ENCODE peak calls at places on chromosomes 2 and 18, in eight cellular contexts. J, I, G, L, X, W, P and C are unnamed samples.

GRCh38 chr2:120239488-120240287 is 13.0 kb upstream of the RALB start:
- DNase-seq in J (peak; percentile 86), I (peak; percentile 91), G (peak; percentile 42), L (peak; percentile 93), X (no peak), W (no peak), P (peak; percentile 92), C (peak; percentile 28)

GRCh38 chr2:231934441-231935206 is 8.4 kb upstream of the NPPC start:
- DNase-seq in J (no peak), I (no peak), G (no peak), L (no peak), X (peak; percentile 70), W (no peak), P (no peak), C (no peak)

GRCh38 chr2:237671466-237672173 is 44.2 kb downstream of the LRRFIP1 start:
- DNase-seq in J (no peak), I (no peak), G (no peak), L (no peak), X (no peak), W (no peak), P (no peak), C (no peak)

GRCh38 chr2:160210599-160211138 is 10.6 kb upstream of the ITGB6 start:
- DNase-seq in J (peak; percentile 78), I (no peak), G (peak; percentile 34), L (peak; percentile 84), X (no peak), W (no peak), P (peak; percentile 75), C (peak; percentile 80)

GRCh38 chr2:128594953-128595677 is 276.4 kb upstream of the HS6ST1 start:
- DNase-seq in J (peak; percentile 50), I (no peak), G (no peak), L (no peak), X (peak; percentile 68), W (no peak), P (no peak), C (no peak)

GRCh38 chr18:78676622-78677482 is 302.8 kb upstream of the SALL3 start:
- DNase-seq in J (no peak), I (no peak), G (no peak), L (no peak), X (no peak), W (no peak), P (no peak), C (no peak)

GRCh38 chr2:70854416-70854815 is 18.8 kb upstream of the CD207 start:
- DNase-seq in J (no peak), I (no peak), G (no peak), L (no peak), X (no peak), W (no peak), P (no peak), C (no peak)

GRCh38 chr2:180191352-180192124 is 184.4 kb upstream of the CWC22 start:
- DNase-seq in J (no peak), I (no peak), G (peak; percentile 34), L (peak; percentile 13), X (no peak), W (no peak), P (peak; percentile 21), C (no peak)

GRCh38 chr18:39825485-39825884 is 2129.5 kb upstream of the PIK3C3 start:
- DNase-seq in J (no peak), I (no peak), G (no peak), L (peak; percentile 60), X (no peak), W (no peak), P (no peak), C (no peak)

DNA sequence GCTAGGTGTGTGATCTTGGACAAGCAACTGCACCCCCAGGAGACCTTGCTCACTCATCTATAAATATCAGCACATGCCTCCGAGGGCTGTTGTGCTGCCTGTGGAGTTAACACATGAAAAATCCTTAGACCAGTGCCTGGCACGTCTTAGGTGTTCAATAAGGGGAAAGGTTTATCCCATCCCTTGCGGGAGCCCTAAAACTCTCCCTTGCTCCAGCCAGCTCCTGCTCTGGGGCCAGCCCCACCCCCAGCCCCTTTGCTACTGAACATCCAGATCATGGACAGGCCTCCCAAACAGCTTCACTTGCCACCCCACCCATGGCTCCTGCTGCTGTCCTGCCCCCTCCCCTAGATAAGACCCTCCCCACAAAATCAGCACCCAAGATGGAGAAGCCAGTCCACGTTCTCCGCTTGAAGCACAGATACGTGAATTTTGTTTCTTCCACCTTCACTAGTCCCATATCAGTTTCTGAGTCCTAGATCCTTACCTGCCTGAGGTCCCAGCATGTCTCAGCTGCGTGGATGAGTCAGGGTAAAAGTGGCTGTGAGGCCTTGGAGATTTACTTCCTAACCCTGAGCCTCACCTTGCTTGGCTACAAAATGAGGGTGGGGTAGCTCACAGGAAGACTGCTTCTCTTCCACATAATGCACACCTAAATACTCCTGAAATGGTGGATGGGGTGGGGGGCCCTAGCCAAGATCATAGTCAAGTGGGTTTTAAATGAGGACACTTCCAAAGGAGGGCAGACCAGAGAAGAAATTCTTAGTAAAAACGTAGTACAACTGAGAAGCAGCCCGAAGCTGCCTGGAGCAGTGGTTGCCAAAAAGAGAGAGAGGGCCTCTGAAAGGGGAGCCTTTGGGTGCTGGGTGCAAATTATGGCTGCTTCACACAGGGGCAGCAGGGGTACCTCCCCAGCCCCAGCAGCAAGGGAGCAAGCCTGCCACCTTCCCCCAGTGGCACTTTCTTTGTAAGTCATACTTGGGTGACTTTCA is 40.4 kb downstream of the C1QL2 start:
- DNase-seq in J (peak; percentile 28), I (no peak), G (no peak), L (no peak), X (peak; percentile 59), W (no peak), P (no peak), C (no peak)
- TF ChIP-seq CTCF in J (no peak), I (no peak), G (no peak), L (no peak), X (no peak), W (no peak), P (no peak), C (no peak)

DNA sequence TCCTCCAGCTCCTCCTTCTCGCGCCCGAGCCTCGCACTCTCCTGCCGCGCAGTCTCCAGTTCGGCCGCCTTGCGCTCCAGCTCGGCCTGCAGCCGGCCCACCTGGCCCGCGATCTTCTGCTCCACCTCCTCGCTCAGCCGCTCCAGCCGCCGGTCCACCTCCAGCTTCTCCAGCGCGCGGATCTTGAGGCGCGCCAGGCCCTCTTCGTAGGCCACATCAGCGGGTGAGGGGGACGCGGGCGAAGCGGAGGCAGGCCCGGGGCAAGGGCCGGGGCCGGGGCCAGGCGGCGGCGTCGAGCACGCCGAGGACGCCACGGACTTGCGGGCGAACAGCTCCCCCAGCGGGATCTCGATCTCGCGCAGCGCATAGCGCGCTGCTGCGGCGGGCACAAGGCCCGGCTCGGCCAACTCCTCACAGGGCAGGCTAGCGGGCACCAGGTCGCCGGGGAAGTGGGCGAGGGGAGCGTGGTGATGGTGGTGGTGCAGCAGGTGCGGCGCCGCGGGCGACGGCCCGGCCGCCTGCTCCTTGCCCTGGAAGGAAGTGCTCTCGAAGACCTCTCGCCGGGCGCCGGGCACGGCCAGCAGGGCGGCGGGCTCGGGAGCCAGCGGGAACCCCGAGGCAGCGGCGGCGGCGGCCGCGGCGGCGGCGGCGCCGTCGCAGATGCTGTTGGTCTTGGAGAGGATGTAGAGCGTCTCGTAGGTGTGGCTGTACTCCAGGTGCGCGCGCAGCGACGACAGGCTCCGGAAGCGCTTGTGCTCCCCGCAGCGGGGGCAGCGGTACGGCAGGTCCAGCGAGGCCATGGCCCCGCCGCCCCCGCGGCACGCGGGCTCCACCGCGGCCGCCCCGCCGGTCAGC is 15.2 kb downstream of the FBXO41 start:
- DNase-seq in J (no peak), I (no peak), G (no peak), L (no peak), X (no peak), W (no peak), P (peak; percentile 60), C (peak; percentile 79)
- TF ChIP-seq CTCF in J (no peak), I (no peak), G (no peak), L (no peak), X (peak; percentile 21), W (peak; percentile 11), P (peak; percentile 10), C (peak; percentile 50)

GRCh38 chr2:44167908-44168683 is 579 bp upstream of the PPM1B start:
- DNase-seq in J (peak; percentile 100), I (peak; percentile 100), G (peak; percentile 100), L (peak; percentile 100), X (peak; percentile 99), W (peak; percentile 96), P (peak; percentile 99), C (peak; percentile 100)

GRCh38 chr2:44163782-44164181 is 4.9 kb upstream of the PPM1B start:
- DNase-seq in J (no peak), I (no peak), G (no peak), L (no peak), X (no peak), W (no peak), P (no peak), C (no peak)

GRCh38 chr2:44167311-44167907 is 1.3 kb upstream of the PPM1B start:
- DNase-seq in J (no peak), I (no peak), G (no peak), L (no peak), X (no peak), W (no peak), P (no peak), C (no peak)

GRCh38 chr2:44166096-44166495 is 2.6 kb upstream of the PPM1B start:
- DNase-seq in J (no peak), I (no peak), G (no peak), L (no peak), X (no peak), W (no peak), P (no peak), C (peak; percentile 18)

GRCh38 chr2:44164617-44165016 is 4.1 kb upstream of the PPM1B start:
- DNase-seq in J (no peak), I (no peak), G (no peak), L (no peak), X (no peak), W (no peak), P (no peak), C (no peak)
- TF ChIP-seq CTCF in J (no peak), I (no peak), G (no peak), L (no peak), X (no peak), W (no peak), P (no peak), C (no peak)

GRCh38 chr2:172484706-172485105 is 57.3 kb downstream of the ITGA6 start:
- DNase-seq in J (no peak), I (no peak), G (no peak), L (no peak), X (no peak), W (no peak), P (no peak), C (no peak)

GRCh38 chr2:172481507-172482262 is 54.3 kb downstream of the ITGA6 start:
- DNase-seq in J (no peak), I (no peak), G (no peak), L (no peak), X (no peak), W (no peak), P (no peak), C (no peak)

GRCh38 chr2:172480301-172481218 is 53.2 kb downstream of the ITGA6 start:
- DNase-seq in J (no peak), I (peak; percentile 9), G (peak; percentile 57), L (peak; percentile 23), X (no peak), W (no peak), P (no peak), C (no peak)

GRCh38 chr2:172488556-172488955 is 61.2 kb downstream of the ITGA6 start:
- DNase-seq in J (no peak), I (no peak), G (no peak), L (no peak), X (no peak), W (no peak), P (no peak), C (no peak)

DNA sequence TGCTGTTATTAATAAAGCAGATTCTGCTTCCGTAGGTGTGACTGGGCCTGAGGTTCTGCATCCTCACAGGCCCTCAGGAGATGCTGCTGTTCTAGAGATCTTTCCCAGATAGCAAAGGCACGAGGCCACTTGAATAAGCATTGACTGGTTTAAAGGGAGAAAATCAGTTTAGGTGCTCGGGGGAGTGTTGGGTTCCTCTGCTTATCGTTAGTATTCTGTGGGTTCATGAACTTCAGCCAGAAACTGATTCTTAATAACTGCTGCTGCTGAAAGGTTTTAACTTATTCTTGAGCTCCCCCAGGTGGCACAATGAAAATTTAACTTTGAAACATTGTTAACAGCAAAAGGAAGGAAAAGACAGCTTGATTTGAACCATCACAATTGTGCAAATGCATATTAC is 56.9 kb downstream of the ITGA6 start:
- DNase-seq in J (no peak), I (peak; percentile 8), G (peak; percentile 33), L (peak; percentile 41), X (no peak), W (no peak), P (peak; percentile 47), C (no peak)
- TF ChIP-seq CTCF in J (no peak), I (no peak), G (peak; percentile 39), L (peak; percentile 5), X (peak; percentile 58), W (peak; percentile 8), P (peak; percentile 68), C (peak; percentile 37)